ENCODE peak calls at places on chromosomes 3 and 15, in seven cellular contexts. N, D, M, P, G, F and Y are unnamed samples.

GRCh38 chr15:96392380-96393208 is 62.1 kb downstream of the NR2F2 start:
- DNase-seq in N (no peak), D (no peak), M (no peak), P (peak; percentile 22), G (no peak), F (no peak), Y (no peak)

GRCh38 chr15:100284191-100284590 is 57.6 kb downstream of the ADAMTS17 start:
- DNase-seq in N (no peak), D (no peak), M (no peak), P (no peak), G (no peak), F (no peak), Y (no peak)

GRCh38 chr3:140467916-140468315 is 209.9 kb upstream of the TRIM42 start:
- DNase-seq in N (no peak), D (no peak), M (no peak), P (peak; percentile 20), G (no peak), F (no peak), Y (no peak)

GRCh38 chr3:177050466-177051237 is 146.6 kb downstream of the TBL1XR1 start:
- DNase-seq in N (no peak), D (no peak), M (no peak), P (peak; percentile 88), G (no peak), F (peak; percentile 67), Y (no peak)

GRCh38 chr3:182861345-182861744 is 68.0 kb downstream of the ATP11B start:
- DNase-seq in N (no peak), D (no peak), M (no peak), P (peak; percentile 27), G (no peak), F (no peak), Y (no peak)

GRCh38 chr3:85535517-85535916 is 576.7 kb downstream of the CADM2 start:
- DNase-seq in N (no peak), D (no peak), M (no peak), P (no peak), G (no peak), F (no peak), Y (no peak)

GRCh38 chr3:142735462-142735861 is 11.6 kb downstream of the TRPC1 start:
- DNase-seq in N (no peak), D (no peak), M (no peak), P (no peak), G (no peak), F (no peak), Y (no peak)

GRCh38 chr3:40972350-40972749 is 227.0 kb upstream of the CTNNB1 start:
- DNase-seq in N (no peak), D (no peak), M (no peak), P (no peak), G (no peak), F (no peak), Y (no peak)

GRCh38 chr3:37255990-37256308 is 81.6 kb upstream of the LRRFIP2 start:
- DNase-seq in N (no peak), D (no peak), M (no peak), P (no peak), G (no peak), F (no peak), Y (no peak)

GRCh38 chr15:101001056-101001455 is 81.9 kb downstream of the LRRK1 start:
- DNase-seq in N (no peak), D (no peak), M (no peak), P (no peak), G (no peak), F (no peak), Y (no peak)

GRCh38 chr3:76047368-76047767 is 262.0 kb upstream of the ZNF717 start:
- DNase-seq in N (no peak), D (no peak), M (no peak), P (no peak), G (no peak), F (no peak), Y (no peak)

GRCh38 chr3:133563186-133563591 is 10.3 kb upstream of the CDV3 start:
- DNase-seq in N (no peak), D (no peak), M (no peak), P (peak; percentile 77), G (no peak), F (no peak), Y (no peak)

GRCh38 chr3:195543642-195544536 is 764 bp upstream of the PPP1R2 start:
- DNase-seq in N (peak; percentile 38), D (no peak), M (no peak), P (no peak), G (no peak), F (no peak), Y (no peak)

GRCh38 chr3:42032693-42033349 is 58.3 kb upstream of the TRAK1 start:
- DNase-seq in N (peak; percentile 80), D (no peak), M (peak; percentile 56), P (peak; percentile 99), G (no peak), F (no peak), Y (no peak)

GRCh38 chr15:79904256-79904655 is 7.4 kb upstream of the MTHFS start:
- DNase-seq in N (no peak), D (no peak), M (no peak), P (peak; percentile 28), G (no peak), F (no peak), Y (no peak)

GRCh38 chr3:113730550-113730949 is 15.5 kb downstream of the NAA50 start:
- DNase-seq in N (no peak), D (no peak), M (no peak), P (no peak), G (no peak), F (no peak), Y (no peak)

GRCh38 chr3:116386168-116386567 is 59.1 kb downstream of the LSAMP start:
- DNase-seq in N (no peak), D (no peak), M (no peak), P (no peak), G (no peak), F (no peak), Y (no peak)
- TF ChIP-seq CTCF in N (no peak), D (no peak), M (no peak), P (no peak), G (no peak), F (no peak), Y (no peak)

GRCh38 chr3:120163816-120164215 is 69.6 kb upstream of the GSK3B start:
- DNase-seq in N (no peak), D (no peak), M (no peak), P (peak; percentile 60), G (no peak), F (no peak), Y (no peak)
- TF ChIP-seq CTCF in N (no peak), D (no peak), M (no peak), P (no peak), G (no peak), F (no peak), Y (no peak)

DNA sequence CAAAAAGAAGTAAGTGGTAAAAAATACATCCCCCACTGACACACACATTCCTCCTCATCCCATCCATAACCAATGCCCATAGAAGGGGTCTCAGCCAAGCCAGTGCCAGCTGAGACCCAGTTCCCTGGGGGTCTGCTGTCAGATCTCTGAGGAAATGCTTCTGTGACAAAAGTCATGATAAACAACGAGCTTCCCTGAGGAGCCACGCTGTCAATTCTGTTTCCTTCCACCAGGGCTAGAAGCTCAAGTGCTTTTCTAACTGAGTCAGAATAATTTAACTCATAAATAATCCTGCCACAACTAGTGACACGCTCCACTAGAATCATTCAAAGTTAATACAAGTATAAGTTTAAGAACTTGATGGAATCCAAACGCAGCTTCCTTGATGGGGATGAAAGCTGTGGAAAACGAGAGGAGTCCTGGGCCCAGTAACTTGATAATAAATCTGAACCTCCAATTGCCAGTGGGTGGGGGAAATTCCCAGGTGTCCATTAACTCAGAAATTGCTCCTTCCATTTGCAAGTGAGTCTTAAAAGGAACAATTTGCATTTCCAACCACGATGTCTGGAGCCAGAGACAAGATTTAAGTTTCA is 348.7 kb upstream of the LMCD1 start:
- DNase-seq in N (no peak), D (no peak), M (peak; percentile 24), P (no peak), G (no peak), F (no peak), Y (no peak)
- TF ChIP-seq CTCF in N (no peak), D (no peak), M (peak; percentile 33), P (no peak), G (no peak), F (no peak), Y (no peak)

GRCh38 chr3:51434746-51435323 is 43.8 kb downstream of the RBM15B start:
- DNase-seq in N (no peak), D (peak; percentile 20), M (peak; percentile 38), P (peak; percentile 61), G (peak; percentile 56), F (peak; percentile 61), Y (no peak)
- TF ChIP-seq CTCF in N (peak; percentile 31), D (peak; percentile 64), M (peak; percentile 67), P (peak; percentile 82), G (peak; percentile 59), F (peak; percentile 88), Y (peak; percentile 79)